ENCODE peak calls at places on chromosomes 1 and 21, in four cellular contexts. P, V, N and E are unnamed samples.

GRCh38 chr1:40252601-40253000 is 4.9 kb downstream of the TMCO2 start:
- DNase-seq in P (no peak), V (no peak), N (no peak), E (no peak)

GRCh38 chr1:29478046-29478791 is 241.9 kb downstream of the PTPRU start:
- DNase-seq in P (no peak), V (no peak), N (no peak), E (no peak)

GRCh38 chr21:33123396-33124120 is 53.6 kb downstream of the OLIG1 start:
- DNase-seq in P (peak), V (no peak), N (no peak), E (peak)

GRCh38 chr21:33780631-33781030 is 135.0 kb downstream of the ATP5PO start:
- DNase-seq in P (no peak), V (peak), N (peak), E (no peak)

GRCh38 chr1:178057863-178058576 is 35.9 kb upstream of the RASAL2 start:
- DNase-seq in P (peak), V (peak), N (peak), E (peak)

GRCh38 chr1:228804640-228805413 is 69.5 kb downstream of the RHOU start:
- DNase-seq in P (no peak), V (peak), N (no peak), E (no peak)

GRCh38 chr1:25619101-25619890 is 2.7 kb downstream of the MAN1C1 start:
- DNase-seq in P (no peak), V (peak), N (peak), E (no peak)

GRCh38 chr1:95069711-95070093 is 3.0 kb downstream of the ALG14 start:
- DNase-seq in P (no peak), V (no peak), N (no peak), E (no peak)

GRCh38 chr1:10843697-10844096 is 47.3 kb upstream of the CASZ1 start:
- DNase-seq in P (no peak), V (no peak), N (no peak), E (no peak)

GRCh38 chr1:203124546-203125317 is 2.8 kb upstream of the ADORA1 start:
- DNase-seq in P (peak), V (peak), N (no peak), E (peak)

GRCh38 chr1:920506-920905 is 3.2 kb upstream of the SAMD11 start:
- DNase-seq in P (no peak), V (no peak), N (no peak), E (no peak)

GRCh38 chr1:210089848-210090247 is 142.7 kb upstream of the SERTAD4 start:
- DNase-seq in P (no peak), V (no peak), N (no peak), E (no peak)

GRCh38 chr1:56967900-56968832 is 2.4 kb upstream of the C8B start:
- DNase-seq in P (peak), V (peak), N (peak), E (no peak)

GRCh38 chr1:47797555-47797954 is 199.6 kb downstream of the TRABD2B start:
- DNase-seq in P (no peak), V (peak), N (no peak), E (no peak)

GRCh38 chr1:15681346-15682290 is 2.5 kb upstream of the PLEKHM2 start:
- DNase-seq in P (peak), V (no peak), N (no peak), E (peak)

GRCh38 chr1:177106614-177107365 is 57.7 kb downstream of the ASTN1 start:
- DNase-seq in P (no peak), V (no peak), N (no peak), E (peak)

GRCh38 chr1:151653397-151653796 is 41.5 kb downstream of the SNX27 start:
- DNase-seq in P (no peak), V (peak), N (peak), E (peak)

GRCh38 chr1:12450090-12450764 is 167.8 kb downstream of the DHRS3 start:
- DNase-seq in P (no peak), V (no peak), N (no peak), E (no peak)

GRCh38 chr1:242828828-242829227 is 304.3 kb upstream of the PLD5 start:
- DNase-seq in P (no peak), V (no peak), N (no peak), E (no peak)

GRCh38 chr1:66395202-66396061 is 138.5 kb upstream of the SGIP1 start:
- DNase-seq in P (no peak), V (peak), N (no peak), E (no peak)

GRCh38 chr1:203122159-203122558 is 5.4 kb upstream of the ADORA1 start:
- DNase-seq in P (no peak), V (no peak), N (no peak), E (no peak)

GRCh38 chr1:222818171-222818570 is 3.3 kb downstream of the DISP1 start:
- DNase-seq in P (peak), V (no peak), N (no peak), E (peak)

GRCh38 chr1:38559180-38559874 is 300.2 kb downstream of the RRAGC start:
- DNase-seq in P (peak), V (no peak), N (no peak), E (peak)

GRCh38 chr1:24564695-24565094 is 8.8 kb downstream of the NCMAP start:
- DNase-seq in P (no peak), V (no peak), N (no peak), E (no peak)

GRCh38 chr1:73943270-73943669 is 254.7 kb downstream of the LRRIQ3 start:
- DNase-seq in P (peak), V (no peak), N (no peak), E (peak)

GRCh38 chr1:43511394-43511793 is 19.3 kb upstream of the PTPRF start:
- DNase-seq in P (no peak), V (no peak), N (no peak), E (no peak)

GRCh38 chr1:182604128-182604834 is at the start of gene RGS16:
- DNase-seq in P (peak), V (peak), N (peak), E (peak)

GRCh38 chr1:106954830-106955229 is 101.6 kb upstream of the PRMT6 start:
- DNase-seq in P (no peak), V (no peak), N (no peak), E (no peak)

GRCh38 chr1:200776949-200777348 is 38.3 kb downstream of the CAMSAP2 start:
- DNase-seq in P (no peak), V (no peak), N (no peak), E (peak)

GRCh38 chr1:150429805-150430204 is 57.4 kb upstream of the TARS2 start:
- DNase-seq in P (peak), V (peak), N (no peak), E (peak)

GRCh38 chr1:7993593-7994479 is 32.3 kb downstream of the ERRFI1 start:
- DNase-seq in P (no peak), V (peak), N (no peak), E (no peak)

GRCh38 chr1:113761937-113762336 is 2.7 kb upstream of the PHTF1 start:
- DNase-seq in P (no peak), V (no peak), N (no peak), E (no peak)

GRCh38 chr1:198923940-198924339 is 285.1 kb downstream of the PTPRC start:
- DNase-seq in P (no peak), V (no peak), N (no peak), E (no peak)

GRCh38 chr1:215606564-215607168 is 39.6 kb downstream of the KCTD3 start:
- DNase-seq in P (peak), V (peak), N (peak), E (peak)

GRCh38 chr1:229557913-229558414 is 543 bp downstream of the ABCB10 start:
- DNase-seq in P (no peak), V (peak), N (peak), E (peak)

GRCh38 chr1:44786138-44786840 is 1.7 kb downstream of the BEST4 start:
- DNase-seq in P (peak), V (peak), N (peak), E (peak)

GRCh38 chr1:34549199-34549598 is 205.6 kb upstream of the GJB5 start:
- DNase-seq in P (peak), V (no peak), N (no peak), E (peak)